ENCODE peak calls at places on chromosome 19, in six cellular contexts. M is GM10248, J is hippocampal formation, I is activated B cell treated with CpG ODN at 0.5 μM for 24 hours, N is HFF-Myc, S is uterus. L is an unnamed sample.

GRCh38 chr19:48203227-48203793 is 32.8 kb downstream of the ZSWIM9 start:
- DNase-seq in M (no peak), J (no peak), I (no peak), N (no peak), S (no peak), L (no peak)

GRCh38 chr19:33691736-33692135 is 70.0 kb downstream of the CHST8 start:
- DNase-seq in M (no peak), J (no peak), I (no peak), N (no peak), S (no peak), L (no peak)

GRCh38 chr19:18086590-18087138 is at the start of gene IL12RB1:
- DNase-seq in M (peak; percentile 66), J (no peak), I (peak; percentile 38), N (no peak), S (no peak), L (no peak)

GRCh38 chr19:34269489-34269888 is 15.1 kb downstream of the GARRE1 start:
- DNase-seq in M (no peak), J (no peak), I (no peak), N (no peak), S (no peak), L (no peak)

GRCh38 chr19:46944918-46945628 is 74.6 kb upstream of the NPAS1 start:
- DNase-seq in M (no peak), J (peak; percentile 74), I (no peak), N (no peak), S (peak; percentile 58), L (peak; percentile 77)

GRCh38 chr19:41978470-41978869 is 15.6 kb downstream of the ATP1A3 start:
- DNase-seq in M (no peak), J (no peak), I (no peak), N (no peak), S (no peak), L (no peak)

GRCh38 chr19:8334458-8335342 is 8.4 kb downstream of the KANK3 start:
- DNase-seq in M (peak; percentile 62), J (no peak), I (no peak), N (no peak), S (no peak), L (peak; percentile 41)

GRCh38 chr19:39246951-39247669 is 1.5 kb downstream of the IFNL4 start:
- DNase-seq in M (no peak), J (no peak), I (no peak), N (no peak), S (no peak), L (peak; percentile 29)

GRCh38 chr19:14166448-14166847 is 30.1 kb upstream of the ASF1B start:
- DNase-seq in M (no peak), J (no peak), I (no peak), N (no peak), S (no peak), L (no peak)

GRCh38 chr19:31351212-31352193 is 2.3 kb upstream of the TSHZ3 start:
- DNase-seq in M (no peak), J (no peak), I (no peak), N (no peak), S (peak; percentile 56), L (peak; percentile 44)

GRCh38 chr19:42282036-42282762 is 13.1 kb downstream of the CIC start:
- DNase-seq in M (no peak), J (no peak), I (no peak), N (no peak), S (peak; percentile 51), L (no peak)

GRCh38 chr19:28705008-28705407 is 507.9 kb downstream of the UQCRFS1 start:
- DNase-seq in M (no peak), J (no peak), I (no peak), N (peak; percentile 41), S (no peak), L (no peak)

GRCh38 chr19:27744926-27745844 is 1467.8 kb downstream of the UQCRFS1 start:
- DNase-seq in M (no peak), J (no peak), I (no peak), N (no peak), S (no peak), L (no peak)

GRCh38 chr19:35739275-35740107 is 2.8 kb downstream of the IGFLR1 start:
- DNase-seq in M (no peak), J (no peak), I (no peak), N (no peak), S (no peak), L (no peak)

GRCh38 chr19:36963262-36963661 is 47.1 kb downstream of the ZNF568 start:
- DNase-seq in M (no peak), J (no peak), I (no peak), N (no peak), S (no peak), L (no peak)

GRCh38 chr19:4633140-4633967 is 6.0 kb upstream of the TNFAIP8L1 start:
- DNase-seq in M (peak; percentile 73), J (no peak), I (peak; percentile 32), N (peak; percentile 53), S (no peak), L (peak; percentile 58)

GRCh38 chr19:4642625-4643024 is 3.3 kb downstream of the TNFAIP8L1 start:
- DNase-seq in M (no peak), J (no peak), I (no peak), N (no peak), S (no peak), L (no peak)

GRCh38 chr19:47633516-47633915 is 24.6 kb downstream of the BICRA start:
- DNase-seq in M (no peak), J (no peak), I (no peak), N (no peak), S (no peak), L (no peak)

GRCh38 chr19:47613165-47614146 is 4.5 kb downstream of the BICRA start:
- DNase-seq in M (no peak), J (peak; percentile 37), I (no peak), N (no peak), S (no peak), L (no peak)

GRCh38 chr19:40225440-40226305 is 816 bp downstream of the CCNP start:
- DNase-seq in M (no peak), J (no peak), I (no peak), N (no peak), S (no peak), L (no peak)

GRCh38 chr19:47863514-47863936 is 4.5 kb downstream of the TPRX2 start:
- DNase-seq in M (peak; percentile 89), J (peak; percentile 22), I (peak; percentile 66), N (peak; percentile 31), S (peak; percentile 82), L (peak; percentile 82)

GRCh38 chr19:33055718-33056117 is 9.0 kb downstream of the RHPN2 start:
- DNase-seq in M (no peak), J (no peak), I (no peak), N (no peak), S (no peak), L (no peak)

GRCh38 chr19:58543826-58544590 is at the start of gene TRIM28:
- DNase-seq in M (peak; percentile 100), J (no peak), I (peak; percentile 100), N (peak; percentile 98), S (peak; percentile 100), L (peak; percentile 98)

GRCh38 chr19:41023193-41023592 is 32.1 kb downstream of the CYP2B6 start:
- DNase-seq in M (no peak), J (no peak), I (no peak), N (no peak), S (no peak), L (no peak)

GRCh38 chr19:19458110-19458816 is 52.8 kb downstream of the GATAD2A start:
- DNase-seq in M (no peak), J (no peak), I (no peak), N (no peak), S (no peak), L (no peak)

GRCh38 chr19:30322641-30323320 is 49.4 kb upstream of the ZNF536 start:
- DNase-seq in M (no peak), J (no peak), I (no peak), N (no peak), S (no peak), L (no peak)

GRCh38 chr19:7471696-7472620 is 16.9 kb downstream of the PEX11G start:
- DNase-seq in M (no peak), J (no peak), I (no peak), N (no peak), S (no peak), L (no peak)

GRCh38 chr19:8489591-8490394 is 12.6 kb downstream of the PRAM1 start:
- DNase-seq in M (no peak), J (no peak), I (no peak), N (no peak), S (no peak), L (no peak)

GRCh38 chr19:41612483-41612882 is 14.4 kb downstream of the CEACAM4 start:
- DNase-seq in M (no peak), J (no peak), I (no peak), N (no peak), S (no peak), L (no peak)

GRCh38 chr19:44689290-44690130 is 9.4 kb upstream of the CEACAM16 start:
- DNase-seq in M (peak; percentile 73), J (peak; percentile 9), I (peak; percentile 73), N (peak; percentile 33), S (peak; percentile 63), L (peak; percentile 69)

GRCh38 chr19:46697142-46697960 is 19.6 kb downstream of the PRKD2 start:
- DNase-seq in M (peak; percentile 35), J (peak; percentile 16), I (no peak), N (no peak), S (peak; percentile 90), L (peak; percentile 89)

GRCh38 chr19:31340059-31341025 is 8.9 kb downstream of the TSHZ3 start:
- DNase-seq in M (no peak), J (no peak), I (no peak), N (peak; percentile 90), S (peak; percentile 56), L (no peak)

GRCh38 chr19:12668937-12669271 is 2.3 kb downstream of the WDR83 start:
- DNase-seq in M (no peak), J (no peak), I (no peak), N (no peak), S (peak; percentile 47), L (peak; percentile 49)

GRCh38 chr19:408441-409005 is 424 bp downstream of the C2CD4C start:
- DNase-seq in M (no peak), J (no peak), I (no peak), N (no peak), S (no peak), L (no peak)

GRCh38 chr19:4322942-4323665 is 15.5 kb downstream of the STAP2 start:
- DNase-seq in M (no peak), J (no peak), I (no peak), N (no peak), S (no peak), L (no peak)